ENCODE peak calls at places on chromosomes 4 and X, in ten cellular contexts. B is tibial nerve, V is dorsolateral prefrontal cortex, F is left lung, L is suprapubic skin, E is stomach, D is HFFc6, C is fibroblast of lung, A is colonic mucosa, X is foreskin keratinocyte. P is an unnamed sample.

GRCh38 chr4:145177906-145178538 is 2.4 kb downstream of the OTUD4 start:
- DNase-seq in D (no peak), E (no peak), B (peak; percentile 13), A (peak; percentile 40), X (no peak), L (no peak), C (peak; percentile 34), V (no peak), F (no peak), P (no peak)

GRCh38 chrX:111353810-111354209 is 58.2 kb downstream of the DCX start:
- DNase-seq in V (no peak), L (no peak), X (no peak), D (no peak), A (no peak), C (peak; percentile 6), B (no peak), E (no peak), F (no peak), P (no peak)

GRCh38 chr4:188372856-188373255 is 233.6 kb downstream of the TRIML1 start:
- DNase-seq in F (no peak), A (no peak), B (no peak), V (no peak), E (no peak), C (peak; percentile 18), D (no peak), L (no peak), X (no peak), P (no peak)

GRCh38 chr4:74932832-74933561 is at the start of gene PARM1:
- DNase-seq in A (peak; percentile 97), V (peak; percentile 95), L (peak; percentile 80), C (peak; percentile 79), B (peak; percentile 59), X (peak; percentile 12), D (peak; percentile 53), E (peak; percentile 94), F (peak; percentile 89), P (peak; percentile 95)

GRCh38 chr4:14918336-14918735 is 83.9 kb upstream of the CPEB2 start:
- DNase-seq in L (no peak), V (no peak), C (no peak), A (no peak), D (no peak), B (no peak), F (no peak), X (no peak), E (no peak), P (no peak)

GRCh38 chrX:45771114-45771513 is 570.4 kb upstream of the DIPK2B start:
- DNase-seq in C (peak; percentile 94), A (peak; percentile 65), V (no peak), B (no peak), X (peak; percentile 80), D (peak; percentile 97), L (no peak), E (peak; percentile 39), F (peak; percentile 42), P (no peak)

GRCh38 chrX:15343075-15343476 is 7.8 kb upstream of the PIGA start:
- DNase-seq in V (no peak), A (no peak), B (no peak), E (no peak), X (peak; percentile 1), D (peak; percentile 48), F (no peak), C (peak; percentile 83), L (no peak), P (no peak)

GRCh38 chrX:40845331-40845911 is 110.1 kb upstream of the MED14 start:
- DNase-seq in C (peak; percentile 93), B (no peak), X (no peak), V (no peak), L (no peak), D (peak; percentile 81), A (no peak), F (no peak), E (no peak), P (no peak)

GRCh38 chr4:155207534-155208257 is 740 bp upstream of the NPY2R start:
- DNase-seq in V (peak; percentile 43), B (no peak), L (no peak), D (no peak), X (no peak), A (peak; percentile 21), E (no peak), F (no peak), C (no peak), P (peak; percentile 59)

GRCh38 chrX:34521563-34521962 is 135.5 kb downstream of the TMEM47 start:
- DNase-seq in B (no peak), C (peak; percentile 0), L (no peak), F (no peak), V (no peak), D (peak; percentile 12), X (no peak), A (no peak), E (no peak), P (no peak)

GRCh38 chr4:10524196-10524833 is 67.1 kb upstream of the ZNF518B start:
- DNase-seq in F (no peak), C (no peak), V (no peak), A (no peak), X (no peak), L (no peak), D (no peak), B (peak; percentile 34), E (no peak), P (no peak)

GRCh38 chr4:93764647-93765246 is 63.8 kb upstream of the ATOH1 start:
- DNase-seq in L (no peak), V (no peak), X (no peak), E (no peak), B (peak; percentile 65), F (no peak), C (peak; percentile 72), A (peak; percentile 20), D (peak; percentile 37), P (no peak)

GRCh38 chrX:108735087-108735679 is 1.2 kb downstream of the IRS4 start:
- DNase-seq in C (no peak), F (no peak), L (no peak), A (no peak), E (no peak), X (no peak), V (no peak), D (no peak), B (no peak), P (peak; percentile 75)

GRCh38 chrX:46959101-46959500 is 46.9 kb downstream of the JADE3 start:
- DNase-seq in B (no peak), E (no peak), C (no peak), L (no peak), X (no peak), A (no peak), F (no peak), V (no peak), D (no peak), P (no peak)

GRCh38 chrX:46957299-46957698 is 45.1 kb downstream of the JADE3 start:
- DNase-seq in V (no peak), D (no peak), B (peak; percentile 10), E (no peak), L (no peak), X (no peak), F (no peak), C (no peak), A (no peak), P (no peak)

GRCh38 chrX:46961097-46961496 is 48.9 kb downstream of the JADE3 start:
- DNase-seq in A (no peak), F (no peak), X (no peak), L (no peak), E (no peak), C (no peak), V (no peak), B (no peak), D (no peak), P (no peak)

GRCh38 chrX:46961574-46962279 is 49.5 kb downstream of the JADE3 start:
- DNase-seq in F (no peak), X (no peak), D (no peak), B (no peak), C (no peak), A (no peak), E (no peak), V (no peak), L (no peak), P (no peak)

GRCh38 chrX:46959985-46960700 is 47.9 kb downstream of the JADE3 start:
- DNase-seq in E (no peak), C (no peak), A (no peak), B (no peak), D (no peak), L (no peak), V (no peak), F (no peak), X (no peak), P (no peak)
- TF ChIP-seq CTCF in E (no peak), C (no peak), A (no peak), B (no peak), D (no peak), L (no peak), V (no peak), F (no peak), X (no peak), P (no peak)

GRCh38 chr4:107349732-107350131 is 313.6 kb upstream of the DKK2 start:
- DNase-seq in E (no peak), B (no peak), L (no peak), D (no peak), V (no peak), C (no peak), X (no peak), F (no peak), A (no peak), P (no peak)
- TF ChIP-seq CTCF in E (no peak), B (no peak), L (no peak), D (no peak), V (no peak), C (no peak), X (no peak), F (no peak), A (no peak), P (no peak)

GRCh38 chr4:102578819-102579218 is 77.7 kb downstream of the NFKB1 start:
- DNase-seq in F (no peak), X (no peak), D (no peak), L (no peak), B (no peak), A (no peak), V (no peak), E (no peak), C (peak; percentile 30), P (no peak)
- TF ChIP-seq CTCF in F (no peak), X (peak; percentile 31), D (no peak), L (no peak), B (no peak), A (no peak), V (peak; percentile 24), E (no peak), C (no peak), P (peak; percentile 31)

GRCh38 chr4:121693450-121693849 is 3.3 kb downstream of the ANXA5 start:
- DNase-seq in L (no peak), B (no peak), X (no peak), C (no peak), A (no peak), D (no peak), E (no peak), V (no peak), F (no peak), P (no peak)

GRCh38 chr4:121696641-121697461 is at the start of gene ANXA5:
- DNase-seq in D (peak; percentile 88), E (peak; percentile 90), X (peak; percentile 40), V (peak; percentile 84), C (peak; percentile 88), B (peak; percentile 71), L (peak; percentile 94), A (peak; percentile 88), F (peak; percentile 91), P (peak; percentile 96)

GRCh38 chr4:121697626-121698025 is 846 bp upstream of the ANXA5 start:
- DNase-seq in X (no peak), V (no peak), L (no peak), C (no peak), A (no peak), E (no peak), D (no peak), B (no peak), F (no peak), P (no peak)

GRCh38 chr4:121698119-121698732 is 1.4 kb upstream of the ANXA5 start:
- DNase-seq in V (peak; percentile 65), A (no peak), X (no peak), D (no peak), L (peak; percentile 78), E (no peak), F (no peak), B (peak; percentile 34), C (peak; percentile 36), P (no peak)

GRCh38 chr4:121696140-121696640 is 590 bp downstream of the ANXA5 start:
- DNase-seq in B (peak; percentile 77), A (peak; percentile 77), L (peak; percentile 91), D (peak; percentile 82), V (peak; percentile 85), E (peak; percentile 73), C (peak; percentile 87), F (peak; percentile 85), X (peak; percentile 57), P (no peak)
- TF ChIP-seq CTCF in B (peak; percentile 51), A (no peak), L (no peak), D (no peak), V (peak; percentile 42), E (peak; percentile 18), C (no peak), F (no peak), X (peak; percentile 33), P (peak; percentile 40)

P was measured in chondrocyte.